ENCODE peak calls at places on chromosome 18, in four cellular contexts. One of them, this sample, is unnamed.

GRCh38 chr18:13622751-13623150 is 103.6 kb downstream of the FAM210A start:
- DNase-seq in cardiac muscle cell: no peak
- DNase-seq in CD8-positive, alpha-beta memory T cell: no peak
- DNase-seq in heart right ventricle: no peak
- DNase-seq in this sample: no peak

GRCh38 chr18:48186084-48186798 is 222.9 kb downstream of the ZBTB7C start:
- DNase-seq in cardiac muscle cell: peak; percentile 75
- DNase-seq in CD8-positive, alpha-beta memory T cell: no peak
- DNase-seq in heart right ventricle: no peak
- DNase-seq in this sample: peak; percentile 44

GRCh38 chr18:41170346-41170745 is 784.7 kb upstream of the PIK3C3 start:
- DNase-seq in heart right ventricle: no peak
- DNase-seq in cardiac muscle cell: no peak
- DNase-seq in CD8-positive, alpha-beta memory T cell: no peak
- DNase-seq in this sample: no peak

GRCh38 chr18:49051323-49051967 is 100.7 kb upstream of the SMAD7 start:
- DNase-seq in heart right ventricle: no peak
- DNase-seq in CD8-positive, alpha-beta memory T cell: no peak
- DNase-seq in cardiac muscle cell: no peak
- DNase-seq in this sample: no peak

GRCh38 chr18:28153485-28154065 is 23.4 kb downstream of the CDH2 start:
- DNase-seq in CD8-positive, alpha-beta memory T cell: no peak
- DNase-seq in cardiac muscle cell: peak; percentile 48
- DNase-seq in heart right ventricle: no peak
- DNase-seq in this sample: no peak

GRCh38 chr18:46070683-46071614 is 1.1 kb downstream of the PSTPIP2 start:
- DNase-seq in heart right ventricle: no peak
- DNase-seq in CD8-positive, alpha-beta memory T cell: no peak
- DNase-seq in cardiac muscle cell: no peak
- DNase-seq in this sample: no peak

GRCh38 chr18:48502906-48503305 is 35.9 kb upstream of the CTIF start:
- DNase-seq in heart right ventricle: no peak
- DNase-seq in CD8-positive, alpha-beta memory T cell: no peak
- DNase-seq in cardiac muscle cell: no peak
- DNase-seq in this sample: no peak

GRCh38 chr18:44342167-44342566 is 338.5 kb upstream of the SETBP1 start:
- DNase-seq in CD8-positive, alpha-beta memory T cell: no peak
- DNase-seq in heart right ventricle: no peak
- DNase-seq in cardiac muscle cell: no peak
- DNase-seq in this sample: no peak

GRCh38 chr18:36697905-36698304 is 130.9 kb downstream of the TPGS2 start:
- DNase-seq in cardiac muscle cell: no peak
- DNase-seq in heart right ventricle: no peak
- DNase-seq in CD8-positive, alpha-beta memory T cell: no peak
- DNase-seq in this sample: peak; percentile 76

GRCh38 chr18:79805926-79806487 is 8.3 kb downstream of the KCNG2 start:
- DNase-seq in CD8-positive, alpha-beta memory T cell: no peak
- DNase-seq in cardiac muscle cell: no peak
- DNase-seq in heart right ventricle: no peak
- DNase-seq in this sample: no peak

GRCh38 chr18:79809482-79810192 is 11.9 kb downstream of the KCNG2 start:
- DNase-seq in heart right ventricle: no peak
- DNase-seq in CD8-positive, alpha-beta memory T cell: no peak
- DNase-seq in cardiac muscle cell: no peak
- DNase-seq in this sample: no peak

GRCh38 chr18:79805211-79805862 is 7.6 kb downstream of the KCNG2 start:
- DNase-seq in cardiac muscle cell: no peak
- DNase-seq in heart right ventricle: no peak
- DNase-seq in CD8-positive, alpha-beta memory T cell: peak; percentile 18
- DNase-seq in this sample: no peak

GRCh38 chr18:79804130-79804772 is 6.5 kb downstream of the KCNG2 start:
- DNase-seq in CD8-positive, alpha-beta memory T cell: peak; percentile 32
- DNase-seq in cardiac muscle cell: no peak
- DNase-seq in heart right ventricle: no peak
- DNase-seq in this sample: no peak

DNA sequence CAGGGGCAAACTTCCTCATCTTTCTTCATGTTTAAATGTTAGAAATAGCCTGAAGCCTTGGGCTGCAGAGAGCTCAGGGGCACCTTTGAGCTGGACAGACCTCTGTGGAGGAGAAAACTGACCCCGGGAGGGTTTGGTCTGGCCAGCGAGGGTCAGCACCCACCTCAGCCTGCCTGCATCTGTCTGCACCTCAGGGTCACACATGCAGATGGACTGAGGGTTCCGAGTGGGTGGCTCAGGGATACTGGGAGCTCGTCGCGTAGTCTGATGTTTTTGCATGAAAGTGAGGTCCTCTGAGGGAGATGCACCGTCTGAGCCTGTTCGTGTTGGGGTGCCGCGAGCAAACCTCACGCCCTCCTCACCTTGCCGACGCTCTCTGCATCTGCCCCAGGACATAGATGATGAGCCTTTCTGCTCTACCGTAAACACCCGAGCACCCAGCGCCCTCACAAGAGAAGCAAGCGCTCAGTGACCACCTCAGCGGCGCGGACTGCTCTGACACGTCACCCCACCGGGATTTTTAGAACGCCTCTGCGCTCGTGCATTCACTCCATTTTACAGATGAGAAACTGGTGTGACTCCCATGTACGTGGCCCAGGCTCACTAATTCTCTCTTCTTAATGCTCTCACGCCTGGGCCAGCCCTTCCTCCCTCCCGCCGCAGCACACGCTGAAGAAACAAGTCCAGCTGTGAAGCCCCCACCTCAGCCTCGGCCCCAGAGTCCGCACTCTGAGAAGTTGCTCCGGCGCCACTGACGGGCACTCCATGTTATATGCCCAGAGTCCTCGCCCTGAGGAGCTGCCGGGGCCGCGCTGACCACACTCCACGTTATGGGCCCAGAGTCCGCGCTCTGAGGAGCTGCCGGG is 9.5 kb downstream of the KCNG2 start:
- DNase-seq in cardiac muscle cell: no peak
- DNase-seq in CD8-positive, alpha-beta memory T cell: no peak
- DNase-seq in heart right ventricle: no peak
- DNase-seq in this sample: no peak
- H3K27me3 ChIP-seq in cardiac muscle cell: peaks cover 6% of the 10 kb centered on the region
- H3K27me3 ChIP-seq in CD8-positive, alpha-beta memory T cell: no peaks in the 10 kb centered on the region
- H3K27me3 ChIP-seq in heart right ventricle: peaks cover 14% of the 10 kb centered on the region
- H3K27me3 ChIP-seq in this sample: peaks cover 8% of the 10 kb centered on the region

GRCh38 chr18:75784413-75784812 is 356.9 kb upstream of the SMIM21 start:
- DNase-seq in heart right ventricle: no peak
- DNase-seq in CD8-positive, alpha-beta memory T cell: no peak
- DNase-seq in cardiac muscle cell: no peak
- DNase-seq in this sample: no peak
- H3K4me3 ChIP-seq in heart right ventricle: no peak overlapping the region
- H3K4me3 ChIP-seq in CD8-positive, alpha-beta memory T cell: no peak overlapping the region
- H3K4me3 ChIP-seq in cardiac muscle cell: no peak overlapping the region
- H3K4me3 ChIP-seq in this sample: no peak overlapping the region

DNA sequence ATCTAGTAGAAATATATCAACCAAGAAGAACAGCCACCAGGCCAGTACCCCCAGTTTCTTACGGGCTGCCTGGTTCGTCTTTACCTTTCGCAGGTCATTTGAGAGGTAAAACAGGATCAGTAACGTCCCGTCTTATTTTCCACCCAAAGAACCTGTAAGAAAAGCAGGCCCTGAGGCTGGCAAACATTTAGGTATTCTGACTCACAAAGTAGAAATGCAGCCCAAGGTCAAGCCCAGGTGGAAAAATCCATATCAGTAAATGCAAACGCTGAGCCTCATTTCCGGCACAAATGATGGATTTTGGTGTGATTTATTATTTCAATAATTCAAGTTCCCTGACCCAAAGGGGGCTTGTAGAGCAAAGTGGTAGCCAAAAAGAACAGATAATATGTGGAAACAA is 171.2 kb downstream of the ZNF516 start:
- DNase-seq in heart right ventricle: no peak
- DNase-seq in CD8-positive, alpha-beta memory T cell: no peak
- DNase-seq in cardiac muscle cell: no peak
- DNase-seq in this sample: no peak
- H3K27me3 ChIP-seq in heart right ventricle: no peaks in the 10 kb centered on the region
- H3K27me3 ChIP-seq in CD8-positive, alpha-beta memory T cell: no peaks in the 10 kb centered on the region
- H3K27me3 ChIP-seq in cardiac muscle cell: no peaks in the 10 kb centered on the region
- H3K27me3 ChIP-seq in this sample: no peaks in the 10 kb centered on the region

GRCh38 chr18:10927290-10927979 is 221.9 kb downstream of the PIEZO2 start:
- DNase-seq in cardiac muscle cell: no peak
- DNase-seq in CD8-positive, alpha-beta memory T cell: no peak
- DNase-seq in heart right ventricle: no peak
- DNase-seq in this sample: no peak
- H3K4me3 ChIP-seq in cardiac muscle cell: no peak overlapping the region
- H3K4me3 ChIP-seq in CD8-positive, alpha-beta memory T cell: no peak overlapping the region
- H3K4me3 ChIP-seq in heart right ventricle: no peak overlapping the region
- H3K4me3 ChIP-seq in this sample: no peak overlapping the region

DNA sequence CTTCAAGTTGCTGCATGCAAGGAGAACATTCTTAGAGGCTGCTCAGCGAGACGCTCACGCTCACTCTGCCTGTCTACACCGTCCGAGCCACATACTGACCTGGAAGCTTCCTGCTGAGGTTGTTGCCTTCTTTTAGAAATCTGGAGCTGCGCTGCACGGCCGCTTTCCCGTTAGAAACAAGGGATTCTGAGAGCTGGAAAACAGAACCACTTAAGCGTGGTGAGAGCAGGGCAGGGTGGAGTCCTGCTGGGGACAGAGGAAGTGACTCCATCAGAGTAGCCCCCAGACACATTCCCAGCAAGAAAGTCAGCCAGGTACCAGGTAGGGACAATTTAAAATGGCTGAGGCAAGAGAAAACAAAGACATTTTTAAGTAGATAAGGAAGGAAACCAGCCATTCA is 135.2 kb downstream of the LAMA1 start:
- DNase-seq in CD8-positive, alpha-beta memory T cell: no peak
- DNase-seq in cardiac muscle cell: no peak
- DNase-seq in heart right ventricle: no peak
- DNase-seq in this sample: no peak
- H3K27me3 ChIP-seq in CD8-positive, alpha-beta memory T cell: no peaks in the 10 kb centered on the region
- H3K27me3 ChIP-seq in cardiac muscle cell: no peaks in the 10 kb centered on the region
- H3K27me3 ChIP-seq in heart right ventricle: no peaks in the 10 kb centered on the region
- H3K27me3 ChIP-seq in this sample: no peaks in the 10 kb centered on the region

GRCh38 chr18:70377857-70378701 is 89.2 kb downstream of the SOCS6 start:
- DNase-seq in cardiac muscle cell: no peak
- DNase-seq in heart right ventricle: no peak
- DNase-seq in CD8-positive, alpha-beta memory T cell: no peak
- DNase-seq in this sample: no peak

GRCh38 chr18:70382992-70383717 is 94.3 kb downstream of the SOCS6 start:
- DNase-seq in heart right ventricle: no peak
- DNase-seq in CD8-positive, alpha-beta memory T cell: no peak
- DNase-seq in cardiac muscle cell: peak; percentile 1
- DNase-seq in this sample: no peak

GRCh38 chr18:70384181-70384790 is 95.4 kb downstream of the SOCS6 start:
- DNase-seq in cardiac muscle cell: no peak
- DNase-seq in CD8-positive, alpha-beta memory T cell: no peak
- DNase-seq in heart right ventricle: no peak
- DNase-seq in this sample: peak; percentile 92

GRCh38 chr18:70382032-70382431 is 93.2 kb downstream of the SOCS6 start:
- DNase-seq in cardiac muscle cell: no peak
- DNase-seq in heart right ventricle: no peak
- DNase-seq in CD8-positive, alpha-beta memory T cell: no peak
- DNase-seq in this sample: no peak

DNA sequence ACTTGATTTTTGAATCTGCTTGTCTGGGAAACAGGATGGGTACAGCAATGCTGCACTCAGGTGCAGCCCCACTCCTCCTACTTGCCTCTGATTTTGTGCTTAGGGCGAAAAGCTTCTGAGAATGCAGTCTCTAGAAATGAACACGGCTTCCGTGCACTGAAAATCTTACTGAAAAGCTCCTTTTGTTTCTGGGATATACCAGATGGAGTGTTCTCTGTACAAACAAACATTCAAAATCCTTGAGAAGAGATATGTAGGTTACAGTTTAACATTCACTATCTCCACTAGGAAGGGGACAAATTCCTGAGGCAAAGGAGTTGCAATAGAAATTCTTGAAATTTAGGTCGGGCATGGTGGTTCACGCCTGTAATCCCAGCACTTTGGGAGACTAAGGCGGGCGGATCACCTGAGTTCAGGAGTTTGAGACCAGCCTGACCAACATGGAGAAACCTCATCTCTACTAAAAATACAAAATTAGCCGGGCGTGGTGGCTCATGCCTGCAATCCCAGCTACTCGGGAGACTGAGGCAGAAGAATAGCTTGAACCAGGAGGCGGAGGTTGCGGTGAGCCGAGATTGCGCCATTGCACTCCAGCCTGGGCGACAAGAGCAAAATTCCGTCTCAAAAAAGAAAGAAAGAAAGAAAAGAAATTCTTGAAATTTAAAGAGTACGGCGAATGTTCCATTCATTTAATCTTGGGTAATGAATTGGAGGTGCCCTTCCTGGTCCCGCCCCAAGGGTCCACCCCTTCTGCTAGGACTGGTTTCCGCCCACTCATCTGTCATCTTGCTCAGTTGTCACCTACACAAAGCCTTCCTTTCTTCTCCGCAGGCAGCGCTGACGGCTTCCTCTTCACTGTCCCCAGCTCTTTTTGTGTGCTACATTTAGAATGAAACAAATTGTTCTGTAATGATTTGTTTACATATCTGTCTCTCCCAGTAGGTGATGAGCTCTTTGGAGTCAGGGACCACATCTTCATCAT is 92.4 kb downstream of the SOCS6 start:
- DNase-seq in heart right ventricle: peak; percentile 17
- DNase-seq in cardiac muscle cell: peak; percentile 57
- DNase-seq in CD8-positive, alpha-beta memory T cell: no peak
- DNase-seq in this sample: no peak
- H3K4me3 ChIP-seq in heart right ventricle: no peak overlapping the region
- H3K4me3 ChIP-seq in cardiac muscle cell: no peak overlapping the region
- H3K4me3 ChIP-seq in CD8-positive, alpha-beta memory T cell: no peak overlapping the region
- H3K4me3 ChIP-seq in this sample: no peak overlapping the region

DNA sequence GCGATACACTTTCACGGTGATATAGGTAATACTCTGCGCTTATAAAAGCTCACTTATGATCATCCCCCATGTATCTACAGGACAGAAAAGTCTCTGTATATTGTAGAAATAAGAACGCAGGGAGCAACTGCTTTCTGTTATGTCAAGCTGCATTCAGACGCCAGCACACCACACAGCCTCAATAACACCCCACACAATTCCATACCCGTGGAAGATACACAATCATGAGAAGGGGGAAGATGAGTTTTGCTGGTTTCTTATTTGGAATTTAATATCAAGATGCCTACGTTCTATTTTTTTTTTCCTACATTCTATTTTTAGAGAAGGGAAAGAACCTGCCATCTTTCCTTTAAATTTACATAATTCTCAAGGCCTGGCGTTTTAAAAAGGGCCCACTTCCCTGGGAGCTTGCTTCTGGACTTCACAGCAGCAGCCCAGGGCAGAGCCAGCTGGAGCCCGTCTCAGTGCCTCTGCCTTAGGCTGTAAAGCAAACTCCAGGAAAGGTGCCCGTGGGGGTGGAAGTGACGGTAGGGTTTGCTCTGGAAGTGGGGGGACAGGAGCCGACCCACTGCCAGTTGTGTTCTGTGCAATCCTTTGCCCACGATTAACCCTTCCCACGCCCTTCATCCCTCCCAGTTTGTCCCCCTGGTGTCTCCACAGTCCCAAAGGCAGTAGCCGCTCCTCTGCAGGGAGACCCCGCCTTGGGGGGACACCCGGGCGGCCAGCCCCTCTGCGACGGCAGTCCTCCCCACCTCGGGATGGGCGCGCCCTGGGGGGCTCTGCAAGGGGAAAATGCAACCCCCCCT is 5.3 kb downstream of the PTGR3 start:
- DNase-seq in cardiac muscle cell: no peak
- DNase-seq in heart right ventricle: no peak
- DNase-seq in CD8-positive, alpha-beta memory T cell: no peak
- DNase-seq in this sample: no peak
- H3K27me3 ChIP-seq in cardiac muscle cell: peaks cover 57% of the 10 kb centered on the region
- H3K27me3 ChIP-seq in heart right ventricle: no peaks in the 10 kb centered on the region
- H3K27me3 ChIP-seq in CD8-positive, alpha-beta memory T cell: no peaks in the 10 kb centered on the region
- H3K27me3 ChIP-seq in this sample: peaks cover 24% of the 10 kb centered on the region